ENCODE peak calls at places on chromosome 12, in ten cellular contexts. K is HepG2, J is stomach, B is transverse colon, L is GM12891, S is sigmoid colon, N is spleen, G is prostate gland, H is suprapubic skin, X is endothelial cell of umbilical vein. Y is an unnamed sample.

GRCh38 chr12:6342140-6342889 is 439 bp upstream of the TNFRSF1A start:
- DNase-seq in K (no peak), J (no peak), B (no peak), L (no peak), S (no peak), N (no peak), G (no peak), H (no peak), X (no peak), Y (no peak)

GRCh38 chr12:118327381-118327780 is 45.3 kb downstream of the TAOK3 start:
- DNase-seq in K (no peak), J (no peak), B (no peak), L (no peak), S (no peak), N (no peak), G (no peak), H (no peak), X (no peak), Y (no peak)

GRCh38 chr12:78778339-78778738 is 86.2 kb upstream of the SYT1 start:
- DNase-seq in K (no peak), J (no peak), B (no peak), L (no peak), S (no peak), N (no peak), G (no peak), H (no peak), X (no peak), Y (no peak)

GRCh38 chr12:41795066-41795465 is 349.6 kb downstream of the GXYLT1 start:
- DNase-seq in K (no peak), J (no peak), B (no peak), L (no peak), S (no peak), N (no peak), G (no peak), H (no peak), X (peak), Y (no peak)

GRCh38 chr12:113935459-113935858 is 30.7 kb downstream of the RBM19 start:
- DNase-seq in K (no peak), J (no peak), B (no peak), L (no peak), S (no peak), N (no peak), G (no peak), H (no peak), X (peak), Y (no peak)

GRCh38 chr12:100868487-100868886 is 73.9 kb downstream of the ANO4 start:
- DNase-seq in K (no peak), J (no peak), B (no peak), L (no peak), S (no peak), N (no peak), G (no peak), H (no peak), X (no peak), Y (no peak)

GRCh38 chr12:122023339-122024131 is 1.9 kb downstream of the BCL7A start:
- DNase-seq in K (peak), J (peak), B (peak), L (no peak), S (peak), N (peak), G (peak), H (no peak), X (peak), Y (no peak)

GRCh38 chr12:86669010-86669409 is 412.8 kb upstream of the MGAT4C start:
- DNase-seq in K (no peak), J (no peak), B (no peak), L (no peak), S (no peak), N (no peak), G (no peak), H (peak), X (no peak), Y (no peak)

GRCh38 chr12:26863515-26863914 is 30.5 kb upstream of the ITPR2 start:
- DNase-seq in K (no peak), J (no peak), B (no peak), L (no peak), S (no peak), N (no peak), G (no peak), H (no peak), X (peak), Y (no peak)

DNA sequence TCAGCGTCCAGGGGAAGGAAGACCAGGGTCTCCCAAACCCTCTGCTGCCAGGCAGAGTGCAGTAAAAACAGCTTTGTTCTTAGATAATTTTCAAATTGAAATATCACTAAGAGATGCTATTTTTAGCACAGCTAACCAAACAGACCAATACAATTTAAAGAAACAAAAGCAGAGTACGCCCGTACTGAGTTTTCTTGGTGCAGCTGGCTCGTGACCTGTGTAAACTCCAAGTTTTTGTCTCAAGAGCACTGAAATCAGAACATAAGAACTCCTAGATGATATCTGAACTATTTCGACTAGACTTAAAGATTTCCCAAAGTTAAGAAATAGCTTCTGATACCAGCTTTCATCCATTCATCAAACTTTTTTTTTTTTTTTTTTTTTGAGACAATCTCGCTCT is 10.3 kb downstream of the ARF3 start:
- DNase-seq in K (no peak), J (no peak), B (no peak), L (no peak), S (no peak), N (no peak), G (no peak), H (no peak), X (no peak), Y (no peak)
- TF ChIP-seq POLR2AphosphoS5 in K (no peak), J (no peak), B (no peak), L (no peak), S (no peak), N (no peak), G (no peak), H (no peak), X (no peak), Y (no peak)

DNA sequence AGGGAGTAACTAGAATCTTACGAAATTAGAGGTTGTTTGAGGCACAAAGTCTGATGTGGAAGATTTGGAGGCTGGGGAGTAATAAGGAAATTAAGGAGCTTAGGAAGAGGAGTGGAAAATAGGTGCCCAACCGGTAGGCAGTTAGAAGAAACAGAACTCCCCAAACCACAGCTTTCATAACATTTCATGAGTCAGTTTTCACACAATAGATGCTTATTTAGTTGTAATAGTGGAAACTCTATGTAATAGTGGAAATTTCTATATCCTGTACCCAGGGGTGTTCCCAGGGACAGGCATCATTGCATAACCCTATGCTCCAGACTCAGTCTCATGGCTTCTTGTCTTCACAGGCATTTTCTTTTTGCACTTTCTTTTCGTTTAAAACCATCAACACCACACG is 8.3 kb downstream of the C3AR1 start:
- DNase-seq in K (no peak), J (no peak), B (no peak), L (no peak), S (no peak), N (no peak), G (no peak), H (no peak), X (no peak), Y (no peak)
- TF ChIP-seq POLR2A in K (no peak), J (no peak), B (no peak), L (no peak), S (no peak), N (no peak), G (no peak), H (no peak), X (no peak), Y (no peak)

DNA sequence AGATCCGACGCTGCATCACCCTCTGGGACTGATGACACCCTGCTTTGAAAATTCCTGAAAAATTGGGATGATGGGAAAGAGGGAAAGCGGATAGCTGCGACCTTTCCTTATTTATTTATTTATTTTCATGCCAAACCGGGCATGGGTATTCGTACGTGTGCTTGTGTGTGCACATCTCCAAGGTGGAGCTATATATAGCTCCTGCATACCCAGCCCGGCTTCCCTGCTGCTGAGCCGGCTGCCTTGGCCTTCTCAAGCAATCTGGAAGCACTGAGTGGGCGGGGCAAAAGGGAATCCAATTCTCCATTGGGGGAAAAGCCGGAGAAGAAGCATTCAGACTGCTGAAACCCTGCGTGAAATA is 1.2 kb downstream of the CNTN1 start:
- DNase-seq in K (no peak), J (no peak), B (no peak), L (no peak), S (peak), N (no peak), G (peak), H (peak), X (no peak), Y (no peak)
- TF ChIP-seq POLR2AphosphoS5 in K (no peak), J (no peak), B (no peak), L (no peak), S (no peak), N (no peak), G (no peak), H (no peak), X (no peak), Y (no peak)

GRCh38 chr12:120197542-120197887 is 3.0 kb upstream of the GCN1 start:
- DNase-seq in K (no peak), J (no peak), B (no peak), L (no peak), S (no peak), N (no peak), G (no peak), H (no peak), X (no peak), Y (no peak)
- TF ChIP-seq POLR2A in K (peak), J (no peak), B (no peak), L (no peak), S (no peak), N (no peak), G (no peak), H (no peak), X (no peak), Y (peak)

GRCh38 chr12:108129017-108129812 is at the start of gene WSCD2:
- DNase-seq in K (peak), J (peak), B (peak), L (peak), S (peak), N (no peak), G (peak), H (peak), X (no peak), Y (no peak)
- TF ChIP-seq POLR2AphosphoS5 in K (no peak), J (no peak), B (no peak), L (no peak), S (peak), N (no peak), G (no peak), H (no peak), X (no peak), Y (no peak)

GRCh38 chr12:105166736-105167135 is 59.2 kb downstream of the WASHC4 start:
- DNase-seq in K (no peak), J (no peak), B (no peak), L (no peak), S (no peak), N (no peak), G (no peak), H (no peak), X (no peak), Y (no peak)
- TF ChIP-seq POLR2A in K (no peak), J (no peak), B (no peak), L (no peak), S (no peak), N (no peak), G (no peak), H (no peak), X (no peak), Y (no peak)

GRCh38 chr12:13255792-13256704 is 59.5 kb downstream of the EMP1 start:
- DNase-seq in K (peak), J (peak), B (peak), L (peak), S (peak), N (peak), G (peak), H (peak), X (peak), Y (peak)
- TF ChIP-seq POLR2AphosphoS5 in K (no peak), J (peak), B (no peak), L (no peak), S (no peak), N (peak), G (peak), H (no peak), X (peak), Y (no peak)

GRCh38 chr12:47078733-47079364 is 572 bp upstream of the PCED1B start:
- DNase-seq in K (no peak), J (no peak), B (peak), L (no peak), S (peak), N (peak), G (peak), H (no peak), X (peak), Y (no peak)
- TF ChIP-seq POLR2A in K (no peak), J (no peak), B (no peak), L (no peak), S (no peak), N (no peak), G (peak), H (no peak), X (no peak), Y (no peak)

Y was measured in GM12892.